ENCODE peak calls at places on chromosome 9, in six cellular contexts. V, P, Q, U, M and D are unnamed samples.
A peak's percentile ranks its signal among the peaks of the same experiment; 100 is the strongest.

GRCh38 chr9:120490888-120491595 is 88.9 kb downstream of the CDK5RAP2 start:
- DNase-seq in V (no peak), Q (no peak), U (no peak), P (no peak), M (peak; percentile 23), D (no peak)

GRCh38 chr9:113542016-113542415 is 78.5 kb downstream of the RGS3 start:
- DNase-seq in M (no peak), V (no peak), P (no peak), U (no peak), Q (no peak), D (no peak)

GRCh38 chr9:103397868-103398600 is 402.9 kb downstream of the CYLC2 start:
- DNase-seq in M (no peak), V (peak; percentile 7), P (peak; percentile 69), U (peak; percentile 88), Q (peak; percentile 37), D (no peak)

GRCh38 chr9:87498046-87498815 is 564 bp downstream of the DAPK1 start:
- DNase-seq in Q (peak; percentile 66), P (peak; percentile 58), M (peak; percentile 53), U (peak; percentile 88), V (no peak), D (no peak)

GRCh38 chr9:135272608-135273007 is 185.1 kb downstream of the OLFM1 start:
- DNase-seq in P (no peak), V (no peak), Q (no peak), M (no peak), U (no peak), D (no peak)

GRCh38 chr9:14661421-14662059 is 31.7 kb downstream of the ZDHHC21 start:
- DNase-seq in Q (no peak), V (no peak), U (no peak), P (no peak), M (peak; percentile 41), D (peak; percentile 43)

GRCh38 chr9:137034039-137034708 is 2.3 kb upstream of the FUT7 start:
- DNase-seq in P (no peak), Q (no peak), U (no peak), V (no peak), M (no peak), D (no peak)

GRCh38 chr9:18976368-18977238 is 56.4 kb downstream of the SAXO1 start:
- DNase-seq in Q (no peak), U (no peak), V (no peak), P (no peak), M (peak; percentile 72), D (peak; percentile 92)

DNA sequence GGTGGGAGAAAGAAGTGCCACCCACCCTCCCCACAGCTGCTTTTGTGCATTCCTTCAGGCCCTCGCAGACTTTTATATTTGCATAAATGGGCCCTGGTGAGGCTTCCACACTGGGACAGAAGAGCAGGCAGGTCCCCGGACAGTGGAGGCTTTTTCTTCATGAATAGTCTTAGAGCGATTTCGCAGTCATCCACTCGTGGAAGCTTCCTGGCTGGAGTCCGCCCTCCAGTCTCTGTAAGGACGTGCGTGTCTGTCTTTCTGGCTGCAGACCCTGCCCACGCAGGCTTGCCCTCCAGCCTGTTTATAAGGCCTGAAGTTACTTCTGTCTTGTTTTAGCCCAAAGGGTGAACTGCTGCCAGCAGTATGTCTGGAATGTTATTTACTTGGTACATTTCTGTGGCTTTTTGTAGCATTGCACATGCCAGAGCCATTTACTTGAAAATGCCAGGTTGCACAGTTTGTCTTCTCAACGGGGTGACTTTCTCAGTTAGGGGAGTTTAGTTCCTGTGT is 195.7 kb downstream of the AOPEP start:
- DNase-seq in U (no peak), P (no peak), Q (no peak), M (peak; percentile 95), V (no peak), D (peak; percentile 98)
- H3K79me1 ChIP-seq in U (no peaks in the 10 kb centered on the region), P (no peaks in the 10 kb centered on the region), Q (no peaks in the 10 kb centered on the region), M (peaks cover 24% of the 10 kb centered on the region), V (no peaks in the 10 kb centered on the region), D (peaks cover 21% of the 10 kb centered on the region)

DNA sequence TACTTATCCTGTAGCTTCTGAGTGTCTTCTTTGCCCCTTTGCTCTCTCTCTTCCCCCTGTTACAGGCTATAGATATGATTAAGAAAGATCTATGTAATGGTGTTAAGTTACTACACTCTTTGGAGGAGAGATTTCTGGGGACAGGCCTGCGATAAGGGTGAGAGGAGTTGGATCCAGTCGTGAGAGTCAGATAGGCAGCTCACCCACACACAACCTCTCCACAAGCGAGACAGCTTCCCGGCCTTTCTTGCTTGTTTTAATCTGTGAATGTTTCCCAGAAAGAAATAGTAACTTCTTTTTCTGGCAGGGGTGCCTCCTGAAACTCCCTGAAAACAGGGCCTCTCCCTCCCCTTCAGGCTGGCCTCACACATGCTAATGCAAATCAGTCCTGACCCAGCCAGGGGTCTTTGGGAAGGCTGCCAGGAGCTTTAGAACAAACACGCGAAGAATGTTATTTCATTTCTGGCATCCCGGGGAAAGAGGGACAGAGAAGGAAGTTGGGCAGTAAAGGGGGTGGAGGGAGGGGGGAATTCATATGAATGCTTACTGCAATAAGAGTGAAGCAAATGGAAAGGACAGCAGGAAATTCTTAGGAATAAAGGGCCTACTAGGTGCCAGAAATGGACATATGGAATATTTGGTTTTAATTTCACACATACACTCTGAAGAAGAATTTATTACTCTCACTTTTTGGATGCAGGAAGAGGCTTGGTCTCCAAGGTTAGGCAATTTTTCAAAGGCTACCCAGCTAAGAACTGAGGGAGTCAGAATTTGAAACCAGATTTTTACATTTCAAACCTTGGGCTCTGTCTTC is 215.8 kb upstream of the TRIM32 start:
- DNase-seq in U (peak; percentile 97), Q (peak; percentile 70), M (peak; percentile 47), P (peak; percentile 89), V (peak; percentile 87), D (peak; percentile 53)
- H4K8ac ChIP-seq in U (no peak overlapping the region), Q (no peak overlapping the region), M (no peak overlapping the region), P (no peak overlapping the region), V (no peak overlapping the region), D (peak overlapping the region; percentile 29)

GRCh38 chr9:89744255-89744648 is 139.4 kb downstream of the GADD45G start:
- DNase-seq in M (no peak), U (no peak), P (no peak), V (no peak), Q (no peak), D (no peak)

GRCh38 chr9:89746385-89747116 is 141.7 kb downstream of the GADD45G start:
- DNase-seq in P (no peak), M (peak; percentile 80), Q (no peak), U (no peak), V (no peak), D (no peak)

GRCh38 chr9:89744730-89745129 is 139.9 kb downstream of the GADD45G start:
- DNase-seq in P (no peak), M (no peak), Q (no peak), V (no peak), U (peak; percentile 58), D (no peak)

GRCh38 chr9:89747589-89747988 is 142.8 kb downstream of the GADD45G start:
- DNase-seq in U (no peak), P (no peak), V (no peak), M (no peak), Q (no peak), D (no peak)

GRCh38 chr9:89745601-89746376 is 141.0 kb downstream of the GADD45G start:
- DNase-seq in P (no peak), V (no peak), M (no peak), Q (no peak), U (no peak), D (no peak)
- H3K79me1 ChIP-seq in P (no peaks in the 10 kb centered on the region), V (no peaks in the 10 kb centered on the region), M (no peaks in the 10 kb centered on the region), Q (no peaks in the 10 kb centered on the region), U (no peaks in the 10 kb centered on the region), D (no peaks in the 10 kb centered on the region)

DNA sequence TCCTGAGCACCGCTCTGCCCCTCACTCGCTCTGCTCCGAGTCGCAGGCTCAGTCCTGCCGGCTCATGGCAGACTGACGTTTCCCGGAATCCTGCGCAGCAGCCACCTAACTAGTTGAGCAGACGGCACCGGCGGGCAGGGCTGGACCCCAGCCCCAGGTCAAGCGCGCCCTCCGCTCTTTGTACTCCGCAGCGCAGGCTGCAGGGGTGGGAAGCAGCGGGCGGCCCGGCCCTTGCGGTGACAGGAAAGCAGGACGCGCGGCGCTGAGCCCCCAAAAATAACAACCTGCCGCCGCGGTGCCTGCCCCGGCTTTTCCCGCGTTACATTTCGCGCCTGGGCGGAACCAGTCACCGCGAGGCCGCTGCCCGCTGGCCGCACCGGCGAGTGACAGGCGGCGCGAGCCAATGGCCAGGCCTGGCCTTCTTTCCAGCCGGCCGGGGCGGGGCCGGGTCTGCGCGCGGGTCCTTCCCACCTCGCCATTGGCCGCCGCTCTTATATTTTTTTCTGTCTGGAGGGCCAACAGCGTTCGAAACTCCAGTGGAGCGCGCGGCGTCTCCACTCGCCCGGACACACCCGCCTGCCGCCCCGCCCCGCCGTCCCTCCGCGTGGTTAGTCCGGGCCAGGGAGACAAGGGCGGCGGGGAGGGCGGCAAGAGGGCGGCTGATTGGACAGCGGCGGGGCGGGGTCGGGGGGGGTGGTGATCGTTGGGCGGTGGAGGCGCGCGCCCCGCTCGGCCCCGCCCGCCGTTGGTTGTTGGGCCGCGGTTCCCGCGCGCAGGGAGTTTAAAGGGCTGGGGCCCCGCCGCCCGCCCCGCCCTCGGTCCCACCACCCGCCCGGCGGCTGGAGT is at the start of gene ZNF367:
- DNase-seq in P (peak; percentile 95), U (peak; percentile 99), V (peak; percentile 66), Q (peak; percentile 96), M (peak; percentile 99), D (peak; percentile 95)
- H4K8ac ChIP-seq in P (no peak within 1 kb of the TSS), U (peak within 1 kb of the TSS; percentile 65), V (peak within 1 kb of the TSS; percentile 96), Q (no peak within 1 kb of the TSS), M (peak within 1 kb of the TSS; percentile 84), D (peak within 1 kb of the TSS; percentile 93)

GRCh38 chr9:127561491-127562270 is 50.4 kb upstream of the STXBP1 start:
- DNase-seq in U (peak; percentile 96), P (peak; percentile 79), M (peak; percentile 100), Q (no peak), V (no peak), D (peak; percentile 99)
- H3K79me1 ChIP-seq in U (peaks cover 49% of the 10 kb centered on the region), P (peaks cover 10% of the 10 kb centered on the region), M (no peaks in the 10 kb centered on the region), Q (peaks cover 3% of the 10 kb centered on the region), V (peaks cover 31% of the 10 kb centered on the region), D (peaks cover 6% of the 10 kb centered on the region)

DNA sequence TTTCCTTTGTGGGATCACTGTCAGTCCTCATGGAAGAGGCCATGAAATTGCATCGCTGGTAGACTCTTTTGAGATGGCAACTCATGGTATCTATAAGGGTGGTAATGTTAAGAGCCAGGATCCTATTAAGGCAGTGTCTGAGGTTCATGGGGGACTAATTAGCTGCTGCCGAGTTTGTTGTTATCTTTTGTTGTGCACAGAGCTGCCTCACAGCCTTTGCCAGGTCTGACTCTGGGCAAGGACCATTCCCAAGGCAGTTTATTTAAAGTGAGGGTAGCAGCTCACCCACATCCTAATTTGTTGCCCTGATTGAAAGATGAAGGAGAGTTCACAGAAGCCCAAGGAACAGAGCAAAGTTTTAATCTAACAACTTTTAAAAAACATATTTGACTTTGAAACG is 7.9 kb downstream of the SMARCA2 start:
- DNase-seq in Q (no peak), U (peak; percentile 46), M (no peak), V (no peak), P (no peak), D (no peak)
- H4K8ac ChIP-seq in Q (no peak overlapping the region), U (no peak overlapping the region), M (peak overlapping the region; percentile 23), V (no peak overlapping the region), P (no peak overlapping the region), D (no peak overlapping the region)

DNA sequence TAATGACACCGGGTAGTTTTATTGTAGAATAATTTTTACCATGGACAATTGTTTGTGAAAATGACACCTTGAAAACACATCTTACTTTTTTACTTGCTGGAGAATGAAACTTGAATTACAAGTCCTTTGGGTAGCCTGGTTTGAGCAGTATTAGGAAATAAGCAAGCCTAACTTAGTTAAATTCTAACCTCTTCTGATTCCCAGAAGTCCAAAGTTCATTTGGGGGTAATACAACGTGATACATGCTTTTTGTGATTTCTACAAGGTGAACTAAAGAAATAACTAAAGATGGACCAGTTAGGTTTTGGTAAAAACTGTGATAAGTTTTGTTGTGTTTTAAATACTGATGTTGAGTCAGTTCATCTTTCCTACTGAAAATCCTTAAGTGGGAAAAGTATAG is 135.4 kb upstream of the DMRT1 start:
- DNase-seq in P (no peak), Q (no peak), U (no peak), V (no peak), M (no peak), D (no peak)
- H3K79me1 ChIP-seq in P (no peaks in the 10 kb centered on the region), Q (peaks cover 3% of the 10 kb centered on the region), U (no peaks in the 10 kb centered on the region), V (no peaks in the 10 kb centered on the region), M (peaks cover 4% of the 10 kb centered on the region), D (peaks cover 59% of the 10 kb centered on the region)